ENCODE peak calls at places on chromosomes 13 and 19, in seven cellular contexts. S is ascending aorta, C is left lung, W is body of pancreas, D is tibial artery, T is GM12878, U is hepatocyte. P is an unnamed sample.

GRCh38 chr13:23817833-23818232 is 71.4 kb downstream of the MIPEP start:
- DNase-seq in W (no peak), C (no peak), S (no peak), T (no peak), D (no peak), U (no peak), P (no peak)

GRCh38 chr19:35269425-35270117 is 809 bp downstream of the USF2 start:
- DNase-seq in S (no peak), D (peak; percentile 92), C (peak; percentile 90), T (peak; percentile 51), U (peak; percentile 93), W (peak; percentile 92), P (peak; percentile 88)

GRCh38 chr13:27622102-27622820 is 569 bp downstream of the POLR1D start:
- DNase-seq in S (no peak), W (peak; percentile 34), U (peak; percentile 51), D (no peak), T (no peak), C (no peak), P (no peak)

GRCh38 chr13:42129033-42129432 is 80.6 kb downstream of the DGKH start:
- DNase-seq in W (no peak), C (no peak), S (no peak), T (no peak), D (no peak), U (no peak), P (no peak)

GRCh38 chr13:101747039-101747438 is 294.6 kb downstream of the ITGBL1 start:
- DNase-seq in W (no peak), T (no peak), D (no peak), C (no peak), S (no peak), U (peak; percentile 20), P (no peak)

GRCh38 chr13:49681837-49682236 is 9.4 kb downstream of the EBPL start:
- DNase-seq in W (no peak), S (no peak), U (no peak), D (no peak), T (no peak), C (no peak), P (no peak)

GRCh38 chr13:76790519-76791289 is 95.5 kb downstream of the KCTD12 start:
- DNase-seq in D (no peak), C (no peak), T (no peak), U (no peak), W (no peak), S (no peak), P (no peak)

GRCh38 chr19:50266896-50267295 is 62.3 kb downstream of the KCNC3 start:
- DNase-seq in U (no peak), W (peak; percentile 14), S (no peak), C (no peak), D (no peak), T (no peak), P (peak; percentile 32)

GRCh38 chr19:39951686-39952085 is 17.3 kb upstream of the FCGBP start:
- DNase-seq in D (no peak), T (no peak), W (no peak), U (no peak), C (no peak), S (no peak), P (no peak)

GRCh38 chr19:44356383-44357111 is at the start of gene ZNF112:
- DNase-seq in D (peak; percentile 93), S (peak; percentile 41), T (peak; percentile 11), C (peak; percentile 92), W (peak; percentile 94), U (peak; percentile 93), P (peak; percentile 14)

GRCh38 chr13:100550433-100550832 is 38.2 kb downstream of the GGACT start:
- DNase-seq in U (peak; percentile 49), T (no peak), W (no peak), S (no peak), C (no peak), D (peak; percentile 66), P (no peak)

GRCh38 chr13:51025245-51025872 is 85.7 kb downstream of the C13orf42 start:
- DNase-seq in S (no peak), T (no peak), U (no peak), C (no peak), D (no peak), W (no peak), P (no peak)

GRCh38 chr13:59846845-59847620 is 316.7 kb downstream of the DIAPH3 start:
- DNase-seq in W (no peak), D (no peak), C (no peak), T (no peak), S (no peak), U (no peak), P (no peak)

GRCh38 chr19:32642771-32643170 is 32.2 kb downstream of the ANKRD27 start:
- DNase-seq in S (no peak), W (no peak), D (no peak), T (no peak), C (no peak), U (no peak), P (no peak)

GRCh38 chr19:55580628-55581144 is at the start of gene ZNF579:
- DNase-seq in W (peak; percentile 89), U (peak; percentile 92), D (peak; percentile 90), S (peak; percentile 32), T (peak; percentile 52), C (peak; percentile 85), P (peak; percentile 83)

GRCh38 chr19:38722947-38723605 is 21.2 kb downstream of the CAPN12 start:
- DNase-seq in T (no peak), S (no peak), D (no peak), U (no peak), W (no peak), C (no peak), P (no peak)

GRCh38 chr19:38724380-38724854 is 19.9 kb downstream of the CAPN12 start:
- DNase-seq in D (no peak), U (no peak), S (no peak), W (no peak), C (no peak), T (no peak), P (no peak)

GRCh38 chr19:38721977-38722773 is 22.1 kb downstream of the CAPN12 start:
- DNase-seq in S (no peak), D (no peak), T (no peak), U (no peak), W (peak; percentile 55), C (no peak), P (no peak)

GRCh38 chr19:38725469-38726283 is 18.6 kb downstream of the CAPN12 start:
- DNase-seq in S (no peak), T (no peak), U (no peak), D (no peak), W (no peak), C (no peak), P (no peak)

DNA sequence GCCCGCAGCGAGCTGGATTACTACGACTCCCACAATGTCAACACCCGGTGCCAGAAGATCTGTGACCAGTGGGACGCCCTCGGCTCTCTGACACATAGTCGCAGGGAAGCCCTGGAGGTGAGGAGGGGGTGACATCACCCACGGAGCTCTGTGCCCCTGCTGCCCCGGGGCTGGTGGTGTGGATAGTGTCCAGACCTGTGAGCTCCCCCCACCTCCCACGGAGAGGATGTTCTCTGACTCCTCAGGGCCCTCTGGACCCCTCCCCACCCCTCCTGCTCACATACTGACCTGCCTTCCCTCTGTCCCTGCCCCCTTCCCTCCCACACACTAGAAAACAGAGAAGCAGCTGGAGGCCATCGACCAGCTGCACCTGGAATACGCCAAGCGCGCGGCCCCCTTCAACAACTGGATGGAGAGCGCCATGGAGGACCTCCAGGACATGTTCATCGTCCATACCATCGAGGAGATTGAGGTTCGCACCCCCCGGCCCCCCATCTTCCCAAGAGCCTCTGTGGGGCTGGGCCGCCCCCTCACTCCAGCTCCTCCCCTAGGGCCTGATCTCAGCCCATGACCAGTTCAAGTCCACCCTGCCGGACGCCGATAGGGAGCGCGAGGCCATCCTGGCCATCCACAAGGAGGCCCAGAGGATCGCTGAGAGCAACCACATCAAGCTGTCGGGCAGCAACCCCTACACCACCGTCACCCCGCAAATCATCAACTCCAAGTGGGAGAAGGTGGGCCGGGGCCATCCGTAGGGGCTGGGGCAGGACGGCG is 20.5 kb downstream of the CAPN12 start:
- DNase-seq in U (no peak), S (no peak), D (no peak), W (no peak), T (no peak), C (no peak), P (no peak)
- H3K36me3 ChIP-seq in U (no peaks in the 10 kb centered on the region), S (peaks cover 95% of the 10 kb centered on the region), D (peaks cover 94% of the 10 kb centered on the region), W (peaks cover 38% of the 10 kb centered on the region), T (peaks cover 48% of the 10 kb centered on the region), C (peaks cover 4% of the 10 kb centered on the region), P (peaks cover 53% of the 10 kb centered on the region)

GRCh38 chr19:45402469-45403070 is 2.3 kb downstream of the PPP1R13L start:
- DNase-seq in S (no peak), D (no peak), T (no peak), U (peak; percentile 82), W (peak; percentile 72), C (no peak), P (peak; percentile 71)

GRCh38 chr19:45405435-45406164 is 731 bp upstream of the PPP1R13L start:
- DNase-seq in T (peak; percentile 30), W (peak; percentile 91), S (peak; percentile 71), D (peak; percentile 94), U (peak; percentile 91), C (peak; percentile 92), P (peak; percentile 86)

GRCh38 chr19:45404557-45405434 is at the start of gene PPP1R13L:
- DNase-seq in C (peak; percentile 91), U (peak; percentile 91), W (peak; percentile 96), S (peak; percentile 69), T (peak; percentile 32), D (peak; percentile 93), P (no peak)

GRCh38 chr19:45403272-45403671 is 1.6 kb downstream of the PPP1R13L start:
- DNase-seq in D (no peak), U (no peak), C (no peak), W (no peak), T (no peak), S (no peak), P (no peak)

GRCh38 chr19:45403781-45404556 is 900 bp downstream of the PPP1R13L start:
- DNase-seq in S (no peak), W (peak; percentile 84), U (peak; percentile 79), D (no peak), T (no peak), C (peak; percentile 67), P (peak; percentile 59)
- TF ChIP-seq CTCF in S (peak; percentile 46), W (peak; percentile 63), U (peak; percentile 60), D (peak; percentile 29), T (peak; percentile 49), C (peak; percentile 28), P (peak; percentile 79)

GRCh38 chr19:12672744-12673143 is 6.1 kb downstream of the WDR83 start:
- DNase-seq in D (no peak), U (no peak), T (no peak), C (no peak), W (no peak), S (no peak), P (no peak)
- H3K36me3 ChIP-seq in D (peaks cover 68% of the 10 kb centered on the region), U (no peaks in the 10 kb centered on the region), T (peaks cover 25% of the 10 kb centered on the region), C (peaks cover 3% of the 10 kb centered on the region), W (peaks cover 4% of the 10 kb centered on the region), S (peaks cover 37% of the 10 kb centered on the region), P (peaks cover 35% of the 10 kb centered on the region)

GRCh38 chr19:48310227-48310626 is 15.1 kb upstream of the EMP3 start:
- DNase-seq in S (no peak), T (no peak), U (no peak), W (no peak), D (no peak), C (no peak), P (no peak)

GRCh38 chr19:48311384-48311783 is 14.0 kb upstream of the EMP3 start:
- DNase-seq in W (no peak), U (no peak), D (no peak), C (no peak), T (no peak), S (no peak), P (no peak)

GRCh38 chr19:48303367-48303766 is 22.0 kb upstream of the EMP3 start:
- DNase-seq in S (no peak), W (no peak), D (no peak), C (no peak), U (no peak), T (no peak), P (no peak)

GRCh38 chr19:48303866-48304265 is 21.5 kb upstream of the EMP3 start:
- DNase-seq in U (no peak), T (no peak), W (no peak), S (no peak), C (no peak), D (no peak), P (no peak)

GRCh38 chr19:48308695-48309586 is 16.4 kb upstream of the EMP3 start:
- DNase-seq in S (no peak), C (no peak), W (no peak), D (no peak), U (peak; percentile 66), T (no peak), P (no peak)
- TF ChIP-seq CTCF in S (no peak), C (no peak), W (no peak), D (no peak), U (peak; percentile 38), T (peak; percentile 12), P (peak; percentile 33)